ENCODE peak calls at places on chromosomes 6 and 20, in eight cellular contexts. U is tibial artery; W is CD8-positive, alpha-beta memory T cell; I is MM.1S; F is left ventricle myocardium inferior; T is mesenchymal stem cell; H is cardiac muscle cell; P is GM23248. Z is an unnamed sample.

GRCh38 chr20:46083531-46084061 is 6.2 kb downstream of the NCOA5 start:
- DNase-seq in U (no peak), W (no peak), I (no peak), F (no peak), T (no peak), H (no peak), P (no peak), Z (no peak)

GRCh38 chr6:156437084-156437879 is 339.9 kb upstream of the ARID1B start:
- DNase-seq in U (no peak), W (no peak), I (no peak), F (no peak), T (no peak), H (no peak), P (no peak), Z (no peak)

GRCh38 chr20:12535316-12535715 is 473.5 kb upstream of the SPTLC3 start:
- DNase-seq in U (no peak), W (no peak), I (no peak), F (no peak), T (no peak), H (no peak), P (no peak), Z (no peak)

GRCh38 chr20:57786304-57786942 is 76.6 kb upstream of the PMEPA1 start:
- DNase-seq in U (no peak), W (no peak), I (no peak), F (no peak), T (no peak), H (no peak), P (no peak), Z (peak; percentile 18)

GRCh38 chr20:25623225-25623735 is 534 bp downstream of the NANP start:
- DNase-seq in U (peak; percentile 37), W (peak; percentile 2), I (peak; percentile 21), F (peak; percentile 39), T (peak; percentile 68), H (peak; percentile 47), P (peak; percentile 74), Z (peak; percentile 78)

GRCh38 chr20:35607003-35607735 is 8.5 kb upstream of the SPAG4 start:
- DNase-seq in U (no peak), W (no peak), I (peak; percentile 52), F (no peak), T (no peak), H (no peak), P (peak; percentile 24), Z (no peak)

GRCh38 chr6:52390361-52390727 is 28.4 kb downstream of the PAQR8 start:
- DNase-seq in U (no peak), W (peak; percentile 80), I (peak; percentile 76), F (no peak), T (peak; percentile 78), H (peak; percentile 59), P (peak; percentile 64), Z (no peak)

GRCh38 chr6:118764766-118765165 is 113.4 kb upstream of the CEP85L start:
- DNase-seq in U (peak; percentile 40), W (no peak), I (no peak), F (no peak), T (no peak), H (no peak), P (no peak), Z (no peak)

GRCh38 chr20:14989891-14990290 is 652.5 kb upstream of the FLRT3 start:
- DNase-seq in U (no peak), W (no peak), I (no peak), F (no peak), T (no peak), H (no peak), P (no peak), Z (no peak)

GRCh38 chr20:45822863-45823262 is 4.2 kb downstream of the TNNC2 start:
- DNase-seq in U (no peak), W (no peak), I (no peak), F (no peak), T (peak; percentile 40), H (no peak), P (peak; percentile 75), Z (no peak)

GRCh38 chr20:9407805-9408421 is 106.5 kb upstream of the LAMP5 start:
- DNase-seq in U (peak; percentile 63), W (no peak), I (peak; percentile 73), F (no peak), T (peak; percentile 77), H (peak; percentile 80), P (peak; percentile 68), Z (no peak)

GRCh38 chr6:142819603-142820335 is 125.2 kb downstream of the HIVEP2 start:
- DNase-seq in U (no peak), W (peak; percentile 53), I (peak; percentile 61), F (no peak), T (peak; percentile 71), H (peak; percentile 44), P (peak; percentile 27), Z (no peak)

GRCh38 chr20:8646716-8647115 is 422.2 kb upstream of the PLCB4 start:
- DNase-seq in U (no peak), W (no peak), I (no peak), F (no peak), T (peak; percentile 37), H (peak; percentile 46), P (peak; percentile 56), Z (no peak)

GRCh38 chr6:170227996-170228550 is 62.8 kb downstream of the DLL1 start:
- DNase-seq in U (no peak), W (no peak), I (no peak), F (no peak), T (no peak), H (no peak), P (no peak), Z (peak; percentile 40)

GRCh38 chr20:25314497-25315417 is 66.9 kb downstream of the PYGB start:
- DNase-seq in U (peak; percentile 11), W (no peak), I (no peak), F (no peak), T (no peak), H (no peak), P (no peak), Z (peak; percentile 45)

GRCh38 chr6:163151212-163151611 is 263.3 kb upstream of the QKI start:
- DNase-seq in U (no peak), W (no peak), I (no peak), F (no peak), T (no peak), H (no peak), P (no peak), Z (no peak)

GRCh38 chr6:42260424-42260888 is 42.8 kb upstream of the MRPS10 start:
- DNase-seq in U (no peak), W (no peak), I (no peak), F (no peak), T (peak; percentile 51), H (no peak), P (no peak), Z (no peak)

GRCh38 chr6:12077021-12077420 is 64.9 kb downstream of the HIVEP1 start:
- DNase-seq in U (no peak), W (no peak), I (no peak), F (no peak), T (no peak), H (no peak), P (no peak), Z (no peak)

GRCh38 chr6:127058027-127058426 is 60.4 kb upstream of the RSPO3 start:
- DNase-seq in U (no peak), W (no peak), I (no peak), F (no peak), T (peak; percentile 52), H (peak; percentile 12), P (no peak), Z (no peak)

GRCh38 chr6:70215460-70215859 is 87.4 kb downstream of the COL9A1 start:
- DNase-seq in U (no peak), W (no peak), I (no peak), F (no peak), T (no peak), H (no peak), P (no peak), Z (no peak)

GRCh38 chr6:44530910-44531234 is 143.4 kb downstream of the CDC5L start:
- DNase-seq in U (no peak), W (no peak), I (no peak), F (no peak), T (no peak), H (no peak), P (no peak), Z (no peak)
- H3K27me3 ChIP-seq in U (peaks cover 15% of the 10 kb centered on the region), W (no peaks in the 10 kb centered on the region), I (no peaks in the 10 kb centered on the region), F (peaks cover 35% of the 10 kb centered on the region), T (peaks cover 7% of the 10 kb centered on the region), H (no peaks in the 10 kb centered on the region), P (no peaks in the 10 kb centered on the region), Z (peaks cover 13% of the 10 kb centered on the region)

DNA sequence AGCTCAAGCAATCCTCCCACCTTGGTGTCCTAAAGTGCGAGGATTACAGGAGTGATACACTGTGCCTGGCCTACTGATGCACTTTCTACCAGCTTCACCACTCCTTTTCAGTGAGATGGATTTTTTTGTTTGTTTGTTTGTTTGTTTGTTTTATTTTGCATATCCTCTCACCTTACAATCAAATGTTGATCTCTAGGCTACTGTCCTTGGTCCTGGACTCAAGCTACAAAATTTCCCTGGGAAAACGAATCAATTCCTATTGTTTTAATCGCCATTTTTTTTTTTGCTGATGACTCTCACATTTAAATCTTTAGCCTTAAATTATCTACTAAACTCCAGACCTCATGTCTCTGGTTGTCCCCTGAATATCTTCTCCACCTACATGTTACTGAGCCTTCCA is 3.5 kb upstream of the RIPPLY2 start:
- DNase-seq in U (no peak), W (no peak), I (no peak), F (no peak), T (no peak), H (no peak), P (no peak), Z (no peak)
- H3K27me3 ChIP-seq in U (peaks cover 4% of the 10 kb centered on the region), W (peaks cover 19% of the 10 kb centered on the region), I (no peaks in the 10 kb centered on the region), F (peaks cover 62% of the 10 kb centered on the region), T (peaks cover 22% of the 10 kb centered on the region), H (peaks cover 27% of the 10 kb centered on the region), P (peaks cover 45% of the 10 kb centered on the region), Z (peaks cover 39% of the 10 kb centered on the region)

GRCh38 chr6:141199074-141199473 is 933.7 kb upstream of the GJE1 start:
- DNase-seq in U (no peak), W (no peak), I (peak; percentile 14), F (no peak), T (peak; percentile 51), H (peak; percentile 5), P (no peak), Z (no peak)

GRCh38 chr6:141203902-141204575 is 928.7 kb upstream of the GJE1 start:
- DNase-seq in U (no peak), W (no peak), I (no peak), F (no peak), T (peak; percentile 94), H (peak; percentile 18), P (peak; percentile 60), Z (no peak)

GRCh38 chr6:141208101-141208500 is 924.6 kb upstream of the GJE1 start:
- DNase-seq in U (no peak), W (no peak), I (no peak), F (no peak), T (no peak), H (no peak), P (no peak), Z (no peak)

DNA sequence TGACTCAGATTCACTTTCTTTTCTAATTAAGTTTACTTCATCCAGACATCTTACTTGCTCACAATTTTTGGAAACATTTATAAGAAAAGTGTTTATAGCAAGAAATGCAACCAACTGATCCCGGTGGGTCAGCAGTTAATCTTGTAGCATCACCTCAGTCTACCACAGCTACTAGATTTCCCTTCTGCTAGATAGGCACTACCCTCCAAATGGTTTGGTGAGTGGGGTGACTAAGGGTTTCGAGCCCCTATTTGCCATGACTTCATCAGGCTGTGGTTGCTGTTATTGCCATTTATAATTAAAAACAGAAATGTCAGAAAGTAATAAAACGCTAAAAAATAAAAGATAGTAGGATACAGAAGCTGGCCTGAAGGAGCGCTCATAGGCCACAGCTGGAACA is 930.1 kb upstream of the GJE1 start:
- DNase-seq in U (no peak), W (no peak), I (no peak), F (no peak), T (no peak), H (no peak), P (peak; percentile 52), Z (no peak)
- H3K27me3 ChIP-seq in U (no peaks in the 10 kb centered on the region), W (no peaks in the 10 kb centered on the region), I (no peaks in the 10 kb centered on the region), F (no peaks in the 10 kb centered on the region), T (no peaks in the 10 kb centered on the region), H (no peaks in the 10 kb centered on the region), P (no peaks in the 10 kb centered on the region), Z (no peaks in the 10 kb centered on the region)

GRCh38 chr6:36402481-36402880 is 15.0 kb upstream of the ETV7 start:
- DNase-seq in U (no peak), W (no peak), I (no peak), F (no peak), T (no peak), H (no peak), P (peak; percentile 43), Z (no peak)
- H3K27me3 ChIP-seq in U (peaks cover 5% of the 10 kb centered on the region), W (no peaks in the 10 kb centered on the region), I (no peaks in the 10 kb centered on the region), F (peaks cover 11% of the 10 kb centered on the region), T (peaks cover 3% of the 10 kb centered on the region), H (no peaks in the 10 kb centered on the region), P (no peaks in the 10 kb centered on the region), Z (no peaks in the 10 kb centered on the region)